ENCODE peak calls at places on chromosomes 11 and 22, in nine cellular contexts. G is foreskin fibroblast, L is neural progenitor cell, Y is cardiac fibroblast, C is GM23338, J is endothelial cell of umbilical vein, K is HFF-Myc, Q is heart right ventricle, F is AG10803. X is an unnamed sample.

GRCh38 chr11:128288368-128288767 is 299.0 kb downstream of the ETS1 start:
- DNase-seq in G (peak), L (no peak), Y (peak), C (no peak), J (no peak), K (no peak), Q (no peak), F (no peak), X (no peak)

GRCh38 chr11:117613521-117613920 is 183.5 kb downstream of the DSCAML1 start:
- DNase-seq in G (no peak), L (peak), Y (no peak), C (peak), J (no peak), K (no peak), Q (no peak), F (no peak), X (no peak)

GRCh38 chr11:18091731-18092130 is 14.2 kb downstream of the SAAL1 start:
- DNase-seq in G (no peak), L (no peak), Y (peak), C (no peak), J (no peak), K (no peak), Q (no peak), F (peak), X (no peak)

GRCh38 chr11:11985016-11985715 is 23.3 kb downstream of the DKK3 start:
- DNase-seq in G (peak), L (no peak), Y (peak), C (no peak), J (no peak), K (no peak), Q (no peak), F (peak), X (no peak)

GRCh38 chr22:19622061-19622441 is 92.3 kb upstream of the SEPTIN5 start:
- DNase-seq in G (no peak), L (no peak), Y (no peak), C (no peak), J (no peak), K (no peak), Q (no peak), F (no peak), X (peak)

GRCh38 chr11:76903325-76903724 is 42.6 kb downstream of the ACER3 start:
- DNase-seq in G (no peak), L (no peak), Y (no peak), C (peak), J (no peak), K (no peak), Q (no peak), F (no peak), X (no peak)

GRCh38 chr22:50209893-50210292 is 9.1 kb downstream of the SELENOO start:
- DNase-seq in G (peak), L (peak), Y (peak), C (peak), J (peak), K (peak), Q (no peak), F (peak), X (peak)

GRCh38 chr11:123653997-123654565 is 343 bp downstream of the SCN3B start:
- DNase-seq in G (peak), L (peak), Y (peak), C (peak), J (peak), K (no peak), Q (peak), F (peak), X (no peak)

GRCh38 chr11:38594881-38595280 is 1996.8 kb upstream of the RAG2 start:
- DNase-seq in G (no peak), L (no peak), Y (no peak), C (no peak), J (no peak), K (no peak), Q (no peak), F (no peak), X (peak)

GRCh38 chr11:10454902-10455631 is at the start of gene AMPD3:
- DNase-seq in G (peak), L (peak), Y (peak), C (peak), J (no peak), K (peak), Q (no peak), F (peak), X (peak)

GRCh38 chr11:65362966-65363365 is 8.4 kb downstream of the TIGD3 start:
- DNase-seq in G (no peak), L (no peak), Y (no peak), C (no peak), J (no peak), K (no peak), Q (no peak), F (no peak), X (no peak)

GRCh38 chr22:44224166-44224565 is 43.4 kb downstream of the PARVG start:
- DNase-seq in G (peak), L (no peak), Y (peak), C (no peak), J (no peak), K (no peak), Q (no peak), F (no peak), X (no peak)

GRCh38 chr22:46070722-46071450 is 79.4 kb upstream of the PPARA start:
- DNase-seq in G (peak), L (peak), Y (peak), C (peak), J (peak), K (no peak), Q (peak), F (peak), X (peak)

GRCh38 chr11:13169709-13170108 is 107.9 kb upstream of the BMAL1 start:
- DNase-seq in G (peak), L (no peak), Y (peak), C (no peak), J (peak), K (peak), Q (no peak), F (peak), X (no peak)

GRCh38 chr11:107999759-108000455 is 8.8 kb upstream of the CUL5 start:
- DNase-seq in G (peak), L (peak), Y (peak), C (peak), J (peak), K (no peak), Q (no peak), F (peak), X (peak)

GRCh38 chr22:30047364-30047738 is 32.9 kb upstream of the HORMAD2 start:
- DNase-seq in G (no peak), L (no peak), Y (peak), C (peak), J (no peak), K (no peak), Q (no peak), F (peak), X (peak)

GRCh38 chr11:122642971-122643370 is 12.6 kb upstream of the UBASH3B start:
- DNase-seq in G (peak), L (no peak), Y (peak), C (no peak), J (no peak), K (no peak), Q (no peak), F (no peak), X (no peak)

GRCh38 chr22:19718255-19719054 is 4.2 kb downstream of the SEPTIN5 start:
- DNase-seq in G (no peak), L (no peak), Y (no peak), C (no peak), J (no peak), K (no peak), Q (no peak), F (no peak), X (no peak)

GRCh38 chr11:12696911-12697581 is 22.8 kb downstream of the TEAD1 start:
- DNase-seq in G (no peak), L (no peak), Y (no peak), C (no peak), J (no peak), K (no peak), Q (no peak), F (no peak), X (no peak)

GRCh38 chr11:94401773-94402265 is 600 bp upstream of the GPR83 start:
- DNase-seq in G (peak), L (peak), Y (peak), C (peak), J (no peak), K (no peak), Q (no peak), F (no peak), X (no peak)

GRCh38 chr11:68340003-68340767 is 27.8 kb downstream of the LRP5 start:
- DNase-seq in G (no peak), L (no peak), Y (no peak), C (no peak), J (no peak), K (no peak), Q (no peak), F (no peak), X (peak)

GRCh38 chr22:24175160-24175808 is 6.0 kb upstream of the SUSD2 start:
- DNase-seq in G (peak), L (peak), Y (peak), C (peak), J (peak), K (no peak), Q (peak), F (peak), X (peak)

GRCh38 chr11:2258501-2259465 is 11.6 kb downstream of the ASCL2 start:
- DNase-seq in G (no peak), L (no peak), Y (no peak), C (no peak), J (no peak), K (no peak), Q (no peak), F (no peak), X (no peak)

GRCh38 chr11:69423181-69423580 is 58.3 kb upstream of the LINC01488 start:
- DNase-seq in G (no peak), L (no peak), Y (no peak), C (no peak), J (no peak), K (no peak), Q (no peak), F (no peak), X (no peak)

GRCh38 chr22:29114392-29114791 is 41.6 kb downstream of the KREMEN1 start:
- DNase-seq in G (no peak), L (no peak), Y (no peak), C (no peak), J (no peak), K (no peak), Q (no peak), F (no peak), X (no peak)

DNA sequence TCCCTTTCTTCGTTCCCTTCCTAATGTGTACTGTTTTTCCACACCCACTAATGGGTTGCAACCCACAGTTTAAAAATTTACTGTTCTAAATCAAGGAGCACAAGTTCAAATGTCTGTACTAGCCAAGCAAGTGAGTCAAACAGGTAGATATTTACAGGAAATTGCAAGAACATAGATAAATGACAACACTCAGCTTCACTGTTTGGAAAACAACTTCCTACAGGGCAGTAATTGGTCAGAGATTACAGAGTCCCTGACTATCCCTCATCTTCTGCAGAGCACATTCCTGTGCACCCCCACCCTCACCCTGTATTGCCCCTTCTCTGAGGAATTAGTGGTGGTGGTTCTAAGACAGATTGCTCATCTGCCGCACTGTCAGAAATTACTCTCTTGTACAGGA is 1.9 kb downstream of the SERPING1 start:
- DNase-seq in G (peak), L (no peak), Y (peak), C (no peak), J (no peak), K (no peak), Q (no peak), F (no peak), X (no peak)
- H3K4me3 ChIP-seq in G (peak), L (peak), Y (peak), C (peak), J (no peak), K (no peak), Q (no peak), F (peak), X (no peak)

GRCh38 chr11:64006468-64006867 is 20.2 kb downstream of the OTUB1 start:
- DNase-seq in G (peak), L (no peak), Y (no peak), C (no peak), J (no peak), K (no peak), Q (no peak), F (no peak), X (no peak)

GRCh38 chr11:64007160-64007628 is 21.0 kb downstream of the OTUB1 start:
- DNase-seq in G (peak), L (peak), Y (peak), C (peak), J (no peak), K (no peak), Q (no peak), F (peak), X (no peak)

GRCh38 chr11:64008283-64008931 is 22.2 kb downstream of the OTUB1 start:
- DNase-seq in G (no peak), L (no peak), Y (no peak), C (no peak), J (no peak), K (no peak), Q (no peak), F (no peak), X (no peak)

GRCh38 chr11:64009234-64009633 is 23.0 kb downstream of the OTUB1 start:
- DNase-seq in G (no peak), L (no peak), Y (no peak), C (no peak), J (no peak), K (no peak), Q (no peak), F (no peak), X (no peak)

DNA sequence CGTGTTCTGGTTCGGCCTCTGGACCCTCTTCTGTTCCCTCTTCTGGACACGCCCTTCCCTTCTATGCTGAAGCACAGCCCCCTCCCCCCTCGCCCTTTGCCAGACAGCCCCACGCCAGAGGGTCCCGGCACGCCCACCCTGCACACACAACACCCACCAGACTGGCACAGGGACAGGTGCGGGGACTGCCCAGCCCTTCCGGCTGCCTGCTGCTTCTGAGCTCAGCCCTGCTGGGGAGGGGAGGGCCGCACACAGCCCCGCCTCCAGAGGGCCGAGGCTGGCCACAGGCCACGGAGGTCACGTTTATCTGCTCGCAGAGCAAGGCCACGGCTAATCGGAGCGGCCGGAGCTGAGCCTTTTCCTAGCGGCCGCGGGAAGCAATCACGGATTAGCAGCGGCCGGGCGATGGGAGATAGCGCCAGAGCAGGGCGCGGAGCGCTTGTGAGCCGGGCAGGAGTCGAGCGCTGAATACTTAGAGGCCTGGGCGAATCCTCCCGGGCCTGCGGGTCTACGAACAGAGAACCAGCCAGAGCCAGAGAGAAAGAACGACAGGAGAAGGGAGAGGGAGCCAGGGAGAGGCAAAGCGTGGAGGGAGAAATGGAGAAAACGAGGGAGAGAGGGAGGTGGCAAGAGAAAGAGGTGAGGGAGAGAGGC is 21.5 kb downstream of the OTUB1 start:
- DNase-seq in G (peak), L (peak), Y (peak), C (peak), J (peak), K (no peak), Q (peak), F (no peak), X (no peak)
- TF ChIP-seq CTCF in G (no peak), L (peak), Y (peak), C (no peak), J (peak), K (no peak), Q (peak), F (no peak), X (no peak)

GRCh38 chr22:36257948-36258674 is 5.2 kb downstream of the APOL1 start:
- DNase-seq in G (no peak), L (no peak), Y (no peak), C (no peak), J (no peak), K (no peak), Q (no peak), F (no peak), X (no peak)
- H3K4me3 ChIP-seq in G (no peak), L (no peak), Y (no peak), C (no peak), J (no peak), K (no peak), Q (no peak), F (no peak), X (no peak)

DNA sequence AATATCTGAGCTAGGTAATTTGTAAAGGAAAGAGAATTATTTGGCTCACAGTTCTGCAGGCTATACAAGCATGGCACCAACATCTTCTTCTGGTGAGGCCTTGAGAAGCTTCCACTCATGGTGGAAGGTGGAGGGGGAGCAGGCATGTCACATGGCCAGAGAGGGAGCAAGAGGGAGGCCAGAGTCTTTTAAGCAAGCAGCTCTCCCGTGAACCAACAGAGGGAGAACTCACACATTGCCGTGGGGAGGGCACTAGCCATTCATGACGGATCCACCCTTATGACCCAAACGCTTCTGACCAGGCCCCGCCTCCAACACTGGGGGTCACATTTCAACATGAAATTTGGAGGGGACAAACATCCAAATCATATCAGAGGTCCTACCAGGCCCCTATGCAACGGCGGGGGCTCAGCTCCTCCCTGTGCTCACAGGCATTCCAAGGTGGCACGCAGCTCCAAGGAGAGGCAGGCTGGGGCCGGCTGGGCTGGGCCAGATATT is 4.6 kb downstream of the C11orf96 start:
- DNase-seq in G (peak), L (peak), Y (peak), C (peak), J (no peak), K (no peak), Q (no peak), F (peak), X (peak)
- TF ChIP-seq CTCF in G (peak), L (peak), Y (peak), C (peak), J (peak), K (peak), Q (no peak), F (peak), X (no peak)

GRCh38 chr22:38696606-38697005 is 4.1 kb downstream of the JOSD1 start:
- DNase-seq in G (peak), L (no peak), Y (peak), C (no peak), J (peak), K (peak), Q (no peak), F (peak), X (no peak)
- H3K4me3 ChIP-seq in G (no peak), L (no peak), Y (no peak), C (no peak), J (no peak), K (peak), Q (no peak), F (no peak), X (no peak)

DNA sequence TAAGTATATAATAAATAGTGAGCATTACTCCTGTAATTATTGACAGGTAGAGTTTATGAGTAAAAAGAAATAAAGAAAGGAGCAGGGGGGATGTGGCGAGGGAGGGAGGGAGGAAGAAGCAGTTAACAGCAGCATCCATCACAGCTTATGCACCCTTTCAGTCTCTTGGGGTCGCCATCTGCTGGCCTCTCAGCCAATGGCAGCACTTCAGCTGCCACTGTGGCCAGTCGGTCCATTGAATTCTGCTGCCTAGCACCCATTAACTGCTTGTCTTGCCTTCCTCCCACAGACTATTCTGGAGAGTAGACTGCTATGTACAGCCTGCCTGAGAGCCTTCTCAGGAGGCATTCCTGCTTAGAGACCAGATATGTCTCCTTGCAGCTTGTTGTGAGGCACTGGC is 388.3 kb downstream of the TENM4 start:
- DNase-seq in G (peak), L (peak), Y (no peak), C (peak), J (peak), K (no peak), Q (no peak), F (no peak), X (no peak)
- TF ChIP-seq CTCF in G (peak), L (peak), Y (no peak), C (peak), J (peak), K (peak), Q (no peak), F (peak), X (peak)